ENCODE peak calls at places on chromosomes 3 and 15, in eight cellular contexts. M is CD8-positive, alpha-beta memory T cell; X is transverse colon; D is effector memory CD4-positive, alpha-beta T cell; H is adrenal gland; V is tibial artery; P is HepG2; J is breast epithelium. N is an unnamed sample. For H3K4me1 and H3K27me3, the result is how much of the 10 kb centered on the place peaks cover.

GRCh38 chr15:40239671-40240618 is 1.1 kb downstream of the PAK6 start:
- DNase-seq in X (no peak), J (no peak), H (no peak), P (no peak), M (no peak), V (no peak), D (no peak), N (no peak)

GRCh38 chr3:126208618-126209256 is 28.4 kb upstream of the ALDH1L1 start:
- DNase-seq in H (peak), X (peak), V (peak), P (peak), D (no peak), M (no peak), J (peak), N (peak)

GRCh38 chr3:164897335-164897734 is 181.0 kb downstream of the SI start:
- DNase-seq in J (no peak), P (no peak), D (no peak), H (no peak), V (no peak), X (no peak), M (no peak), N (no peak)

GRCh38 chr3:7682822-7683229 is 818.8 kb upstream of the LMCD1 start:
- DNase-seq in J (no peak), V (peak), H (peak), X (no peak), M (no peak), P (no peak), D (no peak), N (peak)

GRCh38 chr3:149554826-149555225 is 80.3 kb downstream of the TM4SF4 start:
- DNase-seq in V (no peak), H (no peak), M (no peak), D (no peak), J (no peak), X (peak), P (no peak), N (no peak)

GRCh38 chr15:49844390-49844789 is 223.5 kb downstream of the DTWD1 start:
- DNase-seq in V (no peak), X (peak), D (no peak), P (peak), J (no peak), H (no peak), M (no peak), N (no peak)

GRCh38 chr15:95620934-95621579 is 709.4 kb upstream of the NR2F2 start:
- DNase-seq in H (no peak), J (no peak), X (no peak), P (no peak), V (no peak), D (no peak), M (no peak), N (no peak)

GRCh38 chr3:183142199-183142598 is 20.3 kb downstream of the LAMP3 start:
- DNase-seq in V (no peak), M (no peak), P (no peak), D (no peak), X (no peak), H (no peak), J (no peak), N (no peak)

GRCh38 chr15:51224428-51224827 is 114.0 kb downstream of the CYP19A1 start:
- DNase-seq in J (no peak), D (no peak), H (no peak), P (no peak), X (no peak), V (no peak), M (no peak), N (no peak)
- H3K4me3 ChIP-seq in J (no peak), D (no peak), H (no peak), P (no peak), X (no peak), V (no peak), M (no peak), N (no peak)

GRCh38 chr3:195544634-195545033 is 1.5 kb upstream of the PPP1R2 start:
- DNase-seq in V (peak), D (no peak), M (no peak), P (no peak), J (no peak), X (no peak), H (peak), N (peak)
- H3K4me1 ChIP-seq in V (under half), D (half or more), M (half or more), P (half or more), J (under half), X (under half), H (under half), N (half or more)

GRCh38 chr15:29997499-29997898 is 85.3 kb upstream of the GOLGA8J start:
- DNase-seq in P (no peak), X (no peak), M (no peak), D (no peak), J (no peak), H (no peak), V (no peak), N (no peak)

GRCh38 chr15:30001592-30001991 is 81.2 kb upstream of the GOLGA8J start:
- DNase-seq in V (no peak), D (no peak), P (no peak), X (no peak), H (no peak), M (no peak), J (no peak), N (no peak)

GRCh38 chr15:29994284-29994683 is 88.5 kb upstream of the GOLGA8J start:
- DNase-seq in X (no peak), M (no peak), V (no peak), P (no peak), D (no peak), J (no peak), H (no peak), N (no peak)

GRCh38 chr15:29998017-29998416 is 84.7 kb upstream of the GOLGA8J start:
- DNase-seq in M (no peak), X (no peak), J (no peak), H (no peak), D (no peak), V (no peak), P (no peak), N (no peak)
- H3K27me3 ChIP-seq in M (under half), X (under half), J (under half), H (under half), D (under half), V (under half), P (under half), N (under half)

GRCh38 chr15:59993041-59993750 is 10.9 kb upstream of the FOXB1 start:
- DNase-seq in D (no peak), X (no peak), V (no peak), H (no peak), P (no peak), J (no peak), M (no peak), N (no peak)
- H3K4me3 ChIP-seq in D (no peak), X (no peak), V (no peak), H (no peak), P (no peak), J (no peak), M (no peak), N (no peak)

GRCh38 chr3:151318946-151319345 is 2.3 kb upstream of the GPR87 start:
- DNase-seq in V (no peak), H (no peak), D (no peak), M (no peak), J (no peak), P (no peak), X (no peak), N (no peak)
- H3K4me1 ChIP-seq in V (under half), H (under half), D (under half), M (under half), J (under half), P (under half), X (under half), N (under half)

DNA sequence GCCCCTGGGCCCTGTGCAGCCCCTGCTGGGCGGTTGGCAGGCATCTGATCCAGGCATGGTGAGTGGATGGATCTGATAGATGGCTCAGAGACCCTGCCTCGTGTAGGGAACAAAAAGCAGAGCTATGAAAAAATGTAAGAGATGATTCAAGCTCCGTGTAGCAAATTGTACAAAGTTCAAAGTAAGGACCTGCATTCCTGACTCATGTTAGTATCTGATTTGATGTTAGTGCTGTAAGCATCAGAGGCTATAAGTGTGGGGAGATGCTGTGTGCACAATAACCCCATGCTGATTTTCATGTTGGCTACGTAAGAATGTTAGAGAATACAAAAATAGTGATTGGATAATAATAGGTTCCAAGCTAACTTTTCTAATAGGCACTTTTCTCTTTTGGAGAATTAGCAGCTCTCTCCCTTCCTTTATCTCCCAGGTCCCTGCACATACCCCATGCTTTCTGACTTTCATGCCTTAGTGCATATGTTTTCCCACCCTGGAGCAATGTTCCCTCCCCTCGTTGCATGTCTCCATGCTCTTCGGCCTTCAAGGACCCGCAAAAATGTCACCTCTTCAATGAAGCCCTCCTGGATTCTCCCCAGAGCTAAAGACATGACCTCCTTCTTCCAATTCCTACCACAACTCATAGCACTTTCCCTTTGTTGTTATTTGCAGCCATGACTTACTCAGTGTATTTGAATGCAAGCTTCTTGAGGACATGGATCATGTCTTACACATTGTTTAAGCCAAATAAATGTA is 1.6 kb downstream of the CCR9 start:
- DNase-seq in M (no peak), P (no peak), X (no peak), J (no peak), V (no peak), H (no peak), D (no peak), N (no peak)
- H3K27me3 ChIP-seq in M (under half), P (under half), X (under half), J (under half), V (under half), H (under half), D (under half), N (under half)